ENCODE peak calls at places on chromosomes 4 and X, in eight cellular contexts. V is dorsolateral prefrontal cortex, X is ovary, L is AG04449, J is BJ, T is MG63, S is AG10803, Q is stomach. F is an unnamed sample.

GRCh38 chr4:88803600-88804096 is 106.0 kb upstream of the NAP1L5 start:
- DNase-seq in J (peak; percentile 83), V (no peak), Q (no peak), L (peak; percentile 86), S (peak; percentile 93), X (no peak), T (peak; percentile 55), F (peak; percentile 80)

GRCh38 chr4:40621229-40621591 is 8.5 kb downstream of the RBM47 start:
- DNase-seq in J (no peak), Q (no peak), V (no peak), X (no peak), L (no peak), S (no peak), T (no peak), F (no peak)

GRCh38 chr4:15914291-15914690 is 24.2 kb downstream of the FGFBP1 start:
- DNase-seq in V (no peak), J (no peak), Q (no peak), S (peak; percentile 11), L (no peak), X (no peak), T (no peak), F (no peak)

GRCh38 chr4:72604324-72604723 is 35.3 kb upstream of the ADAMTS3 start:
- DNase-seq in X (no peak), L (no peak), Q (no peak), S (no peak), T (peak; percentile 77), J (no peak), V (no peak), F (no peak)

GRCh38 chr4:111960241-111960667 is 185.0 kb upstream of the FAM241A start:
- DNase-seq in L (no peak), S (peak; percentile 60), T (no peak), J (no peak), X (no peak), V (no peak), Q (no peak), F (no peak)

GRCh38 chrX:40176979-40177430 is 79.2 kb upstream of the BCOR start:
- DNase-seq in L (no peak), Q (no peak), X (no peak), T (no peak), V (no peak), S (no peak), J (no peak), F (no peak)

GRCh38 chr4:55752810-55753209 is 66.8 kb upstream of the EXOC1L start:
- DNase-seq in X (no peak), S (no peak), Q (no peak), T (no peak), L (no peak), V (no peak), J (no peak), F (no peak)

GRCh38 chr4:157271166-157271869 is 50.8 kb downstream of the GRIA2 start:
- DNase-seq in T (no peak), J (no peak), Q (no peak), X (no peak), V (no peak), S (no peak), L (no peak), F (no peak)

GRCh38 chr4:181897935-181898334 is 345.3 kb upstream of the TENM3 start:
- DNase-seq in L (peak; percentile 82), J (peak; percentile 93), S (peak; percentile 78), X (no peak), V (no peak), T (no peak), Q (no peak), F (no peak)

GRCh38 chr4:122857160-122857559 is 30.5 kb downstream of the FGF2 start:
- DNase-seq in Q (no peak), S (no peak), T (no peak), V (no peak), J (no peak), X (no peak), L (no peak), F (no peak)

GRCh38 chr4:64784125-64784524 is 374.9 kb upstream of the TECRL start:
- DNase-seq in J (no peak), S (peak; percentile 48), L (no peak), X (no peak), T (peak; percentile 1), Q (no peak), V (no peak), F (no peak)

GRCh38 chr4:61254406-61254805 is 54.3 kb downstream of the ADGRL3 start:
- DNase-seq in L (no peak), J (no peak), T (no peak), X (no peak), S (no peak), V (no peak), Q (no peak), F (no peak)

GRCh38 chr4:124415206-124415605 is 297.3 kb downstream of the ANKRD50 start:
- DNase-seq in T (peak; percentile 32), J (peak; percentile 18), V (no peak), S (peak; percentile 8), Q (no peak), L (no peak), X (no peak), F (no peak)
- H3K4me3 ChIP-seq in T (peak overlapping the region; percentile 7), J (no peak overlapping the region), V (no peak overlapping the region), S (no peak overlapping the region), Q (no peak overlapping the region), L (no peak overlapping the region), X (no peak overlapping the region), F (no peak overlapping the region)

GRCh38 chr4:109816082-109816442 is 500 bp downstream of the GAR1 start:
- DNase-seq in J (no peak), V (no peak), S (no peak), X (peak; percentile 29), Q (peak; percentile 26), T (peak; percentile 8), L (no peak), F (no peak)

GRCh38 chr4:109816894-109817293 is 1.3 kb downstream of the GAR1 start:
- DNase-seq in Q (no peak), S (no peak), T (no peak), J (no peak), L (no peak), X (no peak), V (no peak), F (no peak)

GRCh38 chr4:109820563-109820962 is 5.0 kb downstream of the GAR1 start:
- DNase-seq in T (peak; percentile 6), V (no peak), L (no peak), Q (no peak), J (no peak), S (peak; percentile 63), X (no peak), F (no peak)

GRCh38 chr4:109818268-109818667 is 2.7 kb downstream of the GAR1 start:
- DNase-seq in S (no peak), V (no peak), X (no peak), L (no peak), T (no peak), J (no peak), Q (no peak), F (no peak)

GRCh38 chr4:109821186-109821585 is 5.6 kb downstream of the GAR1 start:
- DNase-seq in V (no peak), Q (no peak), J (no peak), T (no peak), L (no peak), S (no peak), X (no peak), F (no peak)
- H3K4me3 ChIP-seq in V (no peak overlapping the region), Q (no peak overlapping the region), J (no peak overlapping the region), T (no peak overlapping the region), L (no peak overlapping the region), S (no peak overlapping the region), X (no peak overlapping the region), F (no peak overlapping the region)

GRCh38 chrX:97155809-97156208 is 272.1 kb downstream of the RPA4 start:
- DNase-seq in T (no peak), V (no peak), Q (no peak), X (no peak), L (no peak), J (no peak), S (no peak), F (no peak)

GRCh38 chrX:97158270-97158669 is 274.6 kb downstream of the RPA4 start:
- DNase-seq in J (no peak), T (no peak), Q (no peak), L (no peak), S (peak; percentile 0), X (no peak), V (no peak), F (no peak)

DNA sequence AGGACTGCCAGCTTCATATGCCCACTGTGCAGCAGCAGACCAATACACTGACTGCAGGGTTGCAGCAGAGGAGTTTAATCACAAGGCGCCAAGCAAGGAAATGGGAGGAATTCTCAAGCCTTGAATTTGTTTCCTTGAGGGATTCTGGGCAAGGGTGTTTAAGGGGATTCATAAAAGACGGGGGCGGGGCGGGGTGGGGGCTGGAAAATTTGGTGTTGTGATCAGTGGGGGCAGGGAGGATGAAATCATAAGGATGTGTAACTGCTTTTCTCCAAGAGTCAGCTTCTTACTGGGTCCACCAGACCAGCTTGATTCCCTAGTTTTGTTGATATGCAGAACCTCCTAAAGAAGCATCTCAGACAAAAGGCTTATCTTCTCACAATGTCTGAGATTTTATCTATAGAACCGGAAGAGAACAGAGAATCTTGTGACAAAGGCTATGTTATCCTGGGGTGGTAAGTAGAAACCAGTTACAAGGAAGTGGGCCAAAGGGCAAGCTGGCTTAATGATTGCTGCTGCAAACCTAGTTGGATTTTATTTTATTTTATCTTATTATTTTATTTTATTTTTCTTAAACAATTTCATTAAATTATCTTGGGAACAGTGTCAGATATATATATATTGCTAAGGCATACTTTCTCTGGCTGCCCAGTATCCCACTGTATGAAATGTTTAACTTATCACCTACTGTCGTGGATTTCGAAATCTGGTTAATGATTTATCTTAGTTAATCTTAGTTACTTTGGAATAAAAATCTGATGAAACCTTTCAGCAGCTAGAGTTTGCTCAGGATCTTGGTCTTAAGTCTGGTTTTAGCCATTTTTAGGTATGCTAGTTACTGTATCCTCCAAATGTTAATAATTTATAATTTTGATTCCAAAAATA is 276.4 kb downstream of the RPA4 start:
- DNase-seq in J (no peak), S (no peak), Q (no peak), V (no peak), T (no peak), L (no peak), X (no peak), F (no peak)
- H3K4me3 ChIP-seq in J (no peak overlapping the region), S (no peak overlapping the region), Q (no peak overlapping the region), V (no peak overlapping the region), T (no peak overlapping the region), L (no peak overlapping the region), X (no peak overlapping the region), F (no peak overlapping the region)

GRCh38 chr4:1330761-1331590 is 16.0 kb upstream of the UVSSA start:
- DNase-seq in J (no peak), T (no peak), L (no peak), Q (no peak), V (no peak), X (no peak), S (no peak), F (no peak)

GRCh38 chr4:1327526-1328266 is 19.3 kb upstream of the UVSSA start:
- DNase-seq in Q (no peak), T (no peak), L (no peak), V (no peak), J (no peak), X (no peak), S (no peak), F (no peak)

GRCh38 chr4:1329408-1330371 is 17.3 kb upstream of the UVSSA start:
- DNase-seq in V (no peak), Q (no peak), X (no peak), J (no peak), L (no peak), T (no peak), S (no peak), F (no peak)

GRCh38 chr4:1326751-1327525 is 20.1 kb upstream of the UVSSA start:
- DNase-seq in L (no peak), Q (no peak), X (no peak), S (no peak), V (no peak), T (no peak), J (no peak), F (no peak)

GRCh38 chr4:1328267-1329155 is 18.5 kb upstream of the UVSSA start:
- DNase-seq in S (no peak), J (no peak), Q (no peak), T (no peak), X (no peak), V (no peak), L (no peak), F (no peak)
- H3K4me3 ChIP-seq in S (no peak overlapping the region), J (no peak overlapping the region), Q (no peak overlapping the region), T (no peak overlapping the region), X (no peak overlapping the region), V (no peak overlapping the region), L (no peak overlapping the region), F (no peak overlapping the region)

F was measured in LNCaP clone FGC.